ENCODE peak calls at places on chromosomes 2 and 18, in six cellular contexts. Q is iris pigment epithelial cell; U is NCI-H1105 treated with DMSO at 0.1 percent for 48 hours; L is heart right ventricle; S is PC-3; K is stimulated activated CD8-positive, alpha-beta memory T cell treated with anti-CD3 and anti-CD28 coated beads, Interleukin-15, amount 100 ng/mL, for 1 hour. P is an unnamed sample.

GRCh38 chr2:45168731-45169338 is 159.6 kb upstream of the SIX2 start:
- DNase-seq in L (no peak), K (no peak), U (no peak), Q (no peak), S (peak), P (no peak)

GRCh38 chr2:65204461-65205230 is 23.0 kb upstream of the ACTR2 start:
- DNase-seq in Q (no peak), K (no peak), S (no peak), L (no peak), U (no peak), P (no peak)

GRCh38 chr2:33616873-33617272 is 17.8 kb upstream of the FAM98A start:
- DNase-seq in S (no peak), U (no peak), K (no peak), L (no peak), Q (peak), P (no peak)

GRCh38 chr2:202104286-202104870 is 31.3 kb downstream of the KIAA2012 start:
- DNase-seq in K (no peak), L (no peak), Q (peak), S (peak), U (no peak), P (no peak)

GRCh38 chr2:63055510-63056308 is 5.1 kb downstream of the OTX1 start:
- DNase-seq in K (no peak), S (no peak), U (no peak), L (no peak), Q (peak), P (no peak)

GRCh38 chr18:58653814-58654509 is 17.3 kb upstream of the MALT1 start:
- DNase-seq in S (no peak), K (no peak), Q (peak), L (no peak), U (no peak), P (no peak)

GRCh38 chr2:229673676-229674075 is 40.7 kb downstream of the DNER start:
- DNase-seq in U (no peak), K (no peak), S (peak), L (no peak), Q (no peak), P (no peak)

GRCh38 chr2:239108459-239108858 is 260.6 kb downstream of the TWIST2 start:
- DNase-seq in U (no peak), K (no peak), S (no peak), Q (no peak), L (no peak), P (no peak)

GRCh38 chr2:63446658-63447057 is 141.6 kb downstream of the WDPCP start:
- DNase-seq in K (no peak), S (no peak), Q (no peak), L (no peak), U (no peak), P (no peak)

GRCh38 chr18:2889761-2890192 is 43.0 kb downstream of the EMILIN2 start:
- DNase-seq in U (no peak), L (no peak), S (no peak), Q (no peak), K (no peak), P (no peak)

GRCh38 chr2:85704800-85705679 is 10.9 kb downstream of the GNLY start:
- DNase-seq in Q (peak), S (no peak), U (no peak), K (no peak), L (no peak), P (no peak)

GRCh38 chr2:96122391-96122790 is 6.0 kb upstream of the ADRA2B start:
- DNase-seq in K (no peak), S (no peak), L (no peak), Q (no peak), U (no peak), P (no peak)

GRCh38 chr2:127640082-127641072 is 5.6 kb upstream of the GPR17 start:
- DNase-seq in U (no peak), S (no peak), Q (no peak), K (no peak), L (no peak), P (no peak)

GRCh38 chr2:233034-233433 is 30.8 kb downstream of the SH3YL1 start:
- DNase-seq in L (no peak), K (no peak), S (no peak), U (no peak), Q (no peak), P (no peak)

GRCh38 chr2:150557020-150557644 is 69.7 kb upstream of the RND3 start:
- DNase-seq in S (no peak), L (no peak), Q (no peak), K (no peak), U (no peak), P (no peak)

GRCh38 chr18:3340682-3341097 is 78.8 kb downstream of the MYL12B start:
- DNase-seq in S (peak), L (no peak), Q (peak), U (no peak), K (no peak), P (no peak)

GRCh38 chr2:177550264-177551200 is 158.0 kb downstream of the AGPS start:
- DNase-seq in S (no peak), U (no peak), Q (no peak), K (no peak), L (no peak), P (no peak)

GRCh38 chr2:195820373-195820772 is 163.3 kb downstream of the SLC39A10 start:
- DNase-seq in K (no peak), S (peak), U (no peak), Q (peak), L (no peak), P (no peak)

GRCh38 chr2:9753276-9753600 is 90.0 kb upstream of the TAF1B start:
- DNase-seq in K (no peak), U (no peak), L (no peak), S (peak), Q (peak), P (no peak)

GRCh38 chr2:187390891-187391290 is 57.2 kb downstream of the CALCRL start:
- DNase-seq in S (peak), K (no peak), Q (peak), U (peak), L (no peak), P (no peak)

GRCh38 chr2:132701810-132702209 is 31.8 kb upstream of the LYPD1 start:
- DNase-seq in L (no peak), U (no peak), Q (no peak), K (no peak), S (peak), P (no peak)

GRCh38 chr2:118855451-118856279 is 8.2 kb upstream of the EN1 start:
- DNase-seq in L (peak), U (peak), K (peak), S (peak), Q (peak), P (peak)

GRCh38 chr2:160324161-160324768 is 124.2 kb upstream of the ITGB6 start:
- DNase-seq in Q (peak), U (peak), S (peak), K (peak), L (peak), P (no peak)

GRCh38 chr2:239152239-239152915 is 248.4 kb downstream of the HDAC4 start:
- DNase-seq in K (no peak), S (no peak), U (no peak), Q (no peak), L (no peak), P (no peak)

GRCh38 chr2:202034249-202035088 is 814 bp downstream of the FZD7 start:
- DNase-seq in S (peak), U (peak), Q (peak), L (no peak), K (no peak), P (no peak)

GRCh38 chr2:234425923-234426603 is 70.8 kb downstream of the ARL4C start:
- DNase-seq in L (peak), K (peak), U (no peak), S (peak), Q (no peak), P (no peak)

GRCh38 chr2:28292491-28292890 is 100.2 kb upstream of the FOSL2 start:
- DNase-seq in K (no peak), S (no peak), Q (peak), L (no peak), U (no peak), P (no peak)

GRCh38 chr2:237818066-237818473 is 19.5 kb downstream of the RBM44 start:
- DNase-seq in K (no peak), Q (peak), U (no peak), L (no peak), S (peak), P (no peak)